ENCODE peak calls at places on chromosomes 12 and 14, in six cellular contexts. X is GM23248; T is A549; Q is CD4-positive, CD25-positive, alpha-beta regulatory T cell; K is esophagus squamous epithelium; I is dorsolateral prefrontal cortex. U is an unnamed sample.

GRCh38 chr12:68440068-68440581 is 108.0 kb upstream of the MDM1 start:
- DNase-seq in I (no peak), T (no peak), Q (no peak), X (peak; percentile 65), K (no peak), U (no peak)

GRCh38 chr14:61280092-61280525 is 1.0 kb downstream of the TMEM30B start:
- DNase-seq in Q (peak; percentile 55), I (no peak), K (no peak), X (no peak), T (no peak), U (peak; percentile 24)

GRCh38 chr12:46227616-46228015 is 41.2 kb downstream of the SLC38A1 start:
- DNase-seq in Q (no peak), K (no peak), I (no peak), T (no peak), X (no peak), U (no peak)

GRCh38 chr14:59422069-59422881 is 42.9 kb downstream of the GPR135 start:
- DNase-seq in Q (no peak), I (no peak), T (no peak), X (no peak), K (no peak), U (no peak)

GRCh38 chr12:96981053-96981452 is 74.0 kb downstream of the NEDD1 start:
- DNase-seq in K (no peak), X (peak; percentile 97), Q (no peak), T (no peak), I (no peak), U (no peak)

GRCh38 chr12:31370645-31371620 is 45.0 kb upstream of the SINHCAF start:
- DNase-seq in Q (no peak), X (no peak), T (no peak), I (no peak), K (no peak), U (no peak)

GRCh38 chr14:75495882-75496281 is 26.4 kb upstream of the BATF start:
- DNase-seq in T (no peak), Q (no peak), X (no peak), K (no peak), I (no peak), U (no peak)

GRCh38 chr12:21248679-21249078 is 86.0 kb downstream of the SLCO1A2 start:
- DNase-seq in X (peak; percentile 42), K (no peak), Q (peak; percentile 1), I (no peak), T (no peak), U (no peak)

GRCh38 chr12:52523825-52524224 is 3.6 kb upstream of the KRT5 start:
- DNase-seq in X (no peak), T (no peak), K (no peak), Q (no peak), I (no peak), U (no peak)

GRCh38 chr12:66025477-66025876 is 105.1 kb downstream of the LLPH start:
- DNase-seq in T (no peak), K (no peak), X (no peak), Q (no peak), I (no peak), U (no peak)

GRCh38 chr12:43329381-43329780 is 222.6 kb downstream of the ADAMTS20 start:
- DNase-seq in K (no peak), Q (no peak), X (no peak), T (no peak), I (no peak), U (no peak)

GRCh38 chr14:78399316-78399889 is 229.2 kb downstream of the NRXN3 start:
- DNase-seq in T (no peak), I (no peak), X (peak; percentile 42), K (no peak), Q (no peak), U (no peak)

GRCh38 chr12:122028601-122029560 is 7.2 kb downstream of the BCL7A start:
- DNase-seq in T (no peak), I (no peak), X (no peak), K (no peak), Q (no peak), U (no peak)

GRCh38 chr12:164207-164606 is 49.8 kb downstream of the SLC6A12 start:
- DNase-seq in T (no peak), I (no peak), X (no peak), K (no peak), Q (no peak), U (no peak)

GRCh38 chr14:76918751-76919421 is 92.7 kb downstream of the LRRC74A start:
- DNase-seq in T (peak; percentile 95), Q (no peak), I (peak; percentile 94), X (peak; percentile 99), K (no peak), U (peak; percentile 94)

GRCh38 chr14:52596320-52596719 is 43.7 kb downstream of the GPR137C start:
- DNase-seq in K (no peak), X (no peak), T (no peak), Q (no peak), I (no peak), U (no peak)

DNA sequence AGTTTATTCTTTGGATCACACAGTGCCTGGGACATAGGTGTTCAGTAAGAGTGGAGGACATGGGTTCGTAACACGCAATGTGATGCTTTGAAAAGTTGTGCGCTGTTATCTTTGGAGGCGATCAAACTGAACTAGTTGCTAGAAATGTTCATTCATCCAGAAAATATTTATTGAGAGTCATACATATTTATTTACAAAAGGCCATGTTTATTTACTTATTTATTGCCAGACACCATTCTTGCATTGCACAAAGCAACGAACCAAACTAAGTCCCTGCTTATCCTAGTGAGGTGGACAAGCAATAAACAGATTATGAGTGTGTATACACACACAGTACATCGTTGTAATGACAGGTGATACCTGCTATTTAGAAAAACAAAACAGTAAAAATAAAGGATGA is 12.6 kb downstream of the BHLHE41 start:
- DNase-seq in T (no peak), K (no peak), X (no peak), I (no peak), Q (no peak), U (no peak)
- H3K27ac ChIP-seq in T (no peak overlapping the region), K (no peak overlapping the region), X (no peak overlapping the region), I (peak overlapping the region; percentile 99), Q (no peak overlapping the region), U (no peak overlapping the region)

GRCh38 chr12:92145731-92146496 is at the start of gene BTG1:
- DNase-seq in T (peak; percentile 95), X (peak; percentile 100), K (peak; percentile 98), Q (peak; percentile 100), I (peak; percentile 100), U (peak; percentile 100)

GRCh38 chr12:92147491-92147890 is 1.8 kb upstream of the BTG1 start:
- DNase-seq in X (no peak), T (no peak), Q (peak; percentile 3), I (no peak), K (no peak), U (no peak)

GRCh38 chr12:92146497-92146828 is 817 bp upstream of the BTG1 start:
- DNase-seq in Q (no peak), I (no peak), X (no peak), K (no peak), T (no peak), U (no peak)

GRCh38 chr12:92145481-92145730 is 240 bp downstream of the BTG1 start:
- DNase-seq in T (no peak), I (no peak), X (no peak), Q (no peak), K (no peak), U (no peak)

DNA sequence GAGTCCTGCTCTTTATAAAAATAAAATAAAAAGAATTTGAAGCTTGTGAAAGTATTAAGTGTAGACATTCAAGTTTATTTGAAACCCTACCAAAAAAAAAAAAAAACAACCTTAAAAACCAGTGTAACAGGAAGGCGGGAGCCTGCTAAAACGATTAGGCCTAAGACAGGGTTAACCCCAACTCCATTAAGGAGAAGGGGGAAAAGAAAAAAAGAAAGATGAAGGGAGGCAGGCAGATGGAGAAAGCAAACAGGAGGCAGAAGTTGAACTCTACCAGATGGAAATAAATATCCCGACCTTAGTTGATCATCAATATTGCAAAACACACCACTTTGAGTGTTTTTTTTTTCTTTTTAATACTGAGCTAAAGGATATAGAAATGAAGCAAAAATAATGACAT is 1.2 kb upstream of the BTG1 start:
- DNase-seq in Q (peak; percentile 2), T (no peak), X (peak; percentile 21), K (no peak), I (no peak), U (no peak)
- H3K4me3 ChIP-seq in Q (peak overlapping the region; percentile 99), T (peak overlapping the region; percentile 62), X (peak overlapping the region; percentile 78), K (peak overlapping the region; percentile 98), I (peak overlapping the region; percentile 88), U (no peak overlapping the region)

GRCh38 chr12:6771091-6771495 is 1.2 kb upstream of the LAG3 start:
- DNase-seq in X (no peak), K (no peak), T (no peak), Q (no peak), I (no peak), U (peak; percentile 62)

GRCh38 chr12:6771509-6772330 is 600 bp upstream of the LAG3 start:
- DNase-seq in X (no peak), T (no peak), Q (no peak), I (no peak), K (no peak), U (no peak)

GRCh38 chr12:6772729-6773661 is 675 bp downstream of the LAG3 start:
- DNase-seq in T (no peak), K (no peak), I (no peak), Q (no peak), X (no peak), U (no peak)

GRCh38 chr12:6773662-6774351 is 1.5 kb downstream of the LAG3 start:
- DNase-seq in I (no peak), T (no peak), X (no peak), K (no peak), Q (no peak), U (no peak)

GRCh38 chr12:6772331-6772695 is at the start of gene LAG3:
- DNase-seq in Q (no peak), X (no peak), T (no peak), I (no peak), K (no peak), U (no peak)
- H3K27ac ChIP-seq in Q (peak within 1 kb of the TSS; percentile 33), X (no peak within 1 kb of the TSS), T (no peak within 1 kb of the TSS), I (no peak within 1 kb of the TSS), K (no peak within 1 kb of the TSS), U (no peak within 1 kb of the TSS)

GRCh38 chr12:61254225-61254624 is 1006.0 kb upstream of the USP15 start:
- DNase-seq in T (no peak), Q (no peak), K (no peak), X (no peak), I (no peak), U (no peak)
- H3K4me3 ChIP-seq in T (no peak overlapping the region), Q (no peak overlapping the region), K (no peak overlapping the region), X (no peak overlapping the region), I (no peak overlapping the region), U (no peak overlapping the region)

U was measured in adrenal gland.